ENCODE peak calls at places on chromosome 5, in five cellular contexts. T, I, L, S and E are unnamed samples.

GRCh38 chr5:74312746-74313145 is 327.8 kb downstream of the ENC1 start:
- DNase-seq in T (peak; percentile 60), I (no peak), L (no peak), S (no peak), E (no peak)

GRCh38 chr5:93022211-93022610 is 558.8 kb downstream of the NR2F1-AS1 start:
- DNase-seq in T (no peak), I (no peak), L (no peak), S (no peak), E (no peak)

GRCh38 chr5:55052383-55052931 is 28.4 kb downstream of the GZMK start:
- DNase-seq in T (no peak), I (no peak), L (no peak), S (no peak), E (no peak)

GRCh38 chr5:5822729-5823257 is 400.3 kb downstream of the ICE1 start:
- DNase-seq in T (no peak), I (no peak), L (no peak), S (no peak), E (no peak)

GRCh38 chr5:16791036-16791705 is 144.9 kb downstream of the MYO10 start:
- DNase-seq in T (peak; percentile 53), I (peak; percentile 24), L (no peak), S (no peak), E (no peak)

GRCh38 chr5:169253071-169253470 is 47.9 kb downstream of the SLIT3 start:
- DNase-seq in T (no peak), I (no peak), L (no peak), S (no peak), E (no peak)

GRCh38 chr5:79845448-79846197 is 145.4 kb downstream of the MTX3 start:
- DNase-seq in T (peak; percentile 5), I (no peak), L (no peak), S (peak; percentile 45), E (no peak)

GRCh38 chr5:132773601-132774355 is 3.3 kb downstream of the SEPTIN8 start:
- DNase-seq in T (no peak), I (no peak), L (no peak), S (no peak), E (no peak)

GRCh38 chr5:2133080-2133479 is 250.4 kb upstream of the IRX4 start:
- DNase-seq in T (no peak), I (no peak), L (no peak), S (no peak), E (no peak)

GRCh38 chr5:34538026-34538672 is 118.0 kb upstream of the RAI14 start:
- DNase-seq in T (peak; percentile 11), I (no peak), L (no peak), S (no peak), E (no peak)
- TF ChIP-seq CTCF in T (peak; percentile 47), I (peak; percentile 47), L (no peak), S (peak; percentile 32), E (peak; percentile 57)

GRCh38 chr5:3597727-3598082 is 2.1 kb downstream of the IRX1 start:
- DNase-seq in T (no peak), I (no peak), L (no peak), S (no peak), E (no peak)
- TF ChIP-seq CTCF in T (no peak), I (no peak), L (no peak), S (no peak), E (no peak)

GRCh38 chr5:120394259-120394658 is 69.8 kb upstream of the PRR16 start:
- DNase-seq in T (no peak), I (no peak), L (no peak), S (no peak), E (no peak)
- TF ChIP-seq CTCF in T (no peak), I (no peak), L (no peak), S (no peak), E (no peak)

DNA sequence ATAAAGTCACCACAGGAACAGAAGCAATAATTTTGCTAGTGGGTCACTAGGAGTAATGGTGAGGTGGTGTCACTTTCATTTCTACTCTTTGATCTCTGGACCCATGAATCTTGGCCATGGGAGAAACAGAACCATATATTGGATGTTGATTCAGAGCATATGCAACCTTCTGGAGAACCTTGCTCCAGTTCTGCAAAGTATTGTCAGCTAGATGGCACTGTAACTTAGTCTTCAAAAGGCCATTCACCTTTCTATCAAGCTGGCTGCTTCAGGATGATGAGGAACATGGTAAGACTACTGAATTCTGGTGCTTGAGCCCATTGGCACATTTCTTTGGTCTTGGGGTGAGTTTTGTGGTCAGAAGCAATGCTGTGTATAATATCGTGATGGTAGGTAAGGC is 129.1 kb upstream of the FBN2 start:
- DNase-seq in T (no peak), I (no peak), L (no peak), S (no peak), E (no peak)
- TF ChIP-seq CTCF in T (peak; percentile 14), I (no peak), L (no peak), S (peak; percentile 41), E (peak; percentile 28)

GRCh38 chr5:102794047-102794446 is 38.9 kb downstream of the PAM start:
- DNase-seq in T (no peak), I (no peak), L (no peak), S (no peak), E (no peak)

GRCh38 chr5:102789469-102789868 is 34.4 kb downstream of the PAM start:
- DNase-seq in T (no peak), I (no peak), L (no peak), S (no peak), E (no peak)

GRCh38 chr5:102795546-102795945 is 40.4 kb downstream of the PAM start:
- DNase-seq in T (no peak), I (no peak), L (no peak), S (no peak), E (no peak)

GRCh38 chr5:102794677-102795331 is 39.7 kb downstream of the PAM start:
- DNase-seq in T (no peak), I (no peak), L (no peak), S (no peak), E (no peak)

GRCh38 chr5:102792705-102793104 is 37.6 kb downstream of the PAM start:
- DNase-seq in T (peak; percentile 12), I (no peak), L (no peak), S (no peak), E (no peak)
- TF ChIP-seq CTCF in T (peak; percentile 47), I (no peak), L (no peak), S (peak; percentile 33), E (peak; percentile 41)

GRCh38 chr5:8756498-8757084 is 789.3 kb downstream of the SEMA5A start:
- DNase-seq in T (peak; percentile 65), I (no peak), L (no peak), S (no peak), E (no peak)
- TF ChIP-seq CTCF in T (peak; percentile 72), I (peak; percentile 19), L (no peak), S (peak; percentile 38), E (peak; percentile 48)

DNA sequence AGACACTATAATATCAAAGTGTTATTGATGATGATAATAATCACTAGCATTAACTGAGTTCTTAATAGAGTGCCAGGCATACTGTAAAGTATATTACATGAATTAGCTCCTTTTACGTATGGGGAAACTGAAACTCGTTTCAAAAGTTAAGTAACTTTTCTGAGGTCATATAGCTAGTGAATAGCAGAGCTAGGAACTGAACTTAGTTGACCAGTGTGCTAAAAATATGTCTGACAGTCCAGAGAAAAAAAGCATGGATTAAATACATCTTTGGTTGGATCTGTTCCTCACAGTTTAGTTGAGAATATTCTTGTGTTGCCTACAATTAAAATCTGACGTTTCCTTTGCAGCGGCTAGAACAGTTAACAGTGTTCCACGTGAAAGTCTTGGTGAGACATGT is 18.4 kb upstream of the CATSPER3 start:
- DNase-seq in T (no peak), I (no peak), L (no peak), S (no peak), E (no peak)
- TF ChIP-seq CTCF in T (no peak), I (no peak), L (no peak), S (no peak), E (no peak)

DNA sequence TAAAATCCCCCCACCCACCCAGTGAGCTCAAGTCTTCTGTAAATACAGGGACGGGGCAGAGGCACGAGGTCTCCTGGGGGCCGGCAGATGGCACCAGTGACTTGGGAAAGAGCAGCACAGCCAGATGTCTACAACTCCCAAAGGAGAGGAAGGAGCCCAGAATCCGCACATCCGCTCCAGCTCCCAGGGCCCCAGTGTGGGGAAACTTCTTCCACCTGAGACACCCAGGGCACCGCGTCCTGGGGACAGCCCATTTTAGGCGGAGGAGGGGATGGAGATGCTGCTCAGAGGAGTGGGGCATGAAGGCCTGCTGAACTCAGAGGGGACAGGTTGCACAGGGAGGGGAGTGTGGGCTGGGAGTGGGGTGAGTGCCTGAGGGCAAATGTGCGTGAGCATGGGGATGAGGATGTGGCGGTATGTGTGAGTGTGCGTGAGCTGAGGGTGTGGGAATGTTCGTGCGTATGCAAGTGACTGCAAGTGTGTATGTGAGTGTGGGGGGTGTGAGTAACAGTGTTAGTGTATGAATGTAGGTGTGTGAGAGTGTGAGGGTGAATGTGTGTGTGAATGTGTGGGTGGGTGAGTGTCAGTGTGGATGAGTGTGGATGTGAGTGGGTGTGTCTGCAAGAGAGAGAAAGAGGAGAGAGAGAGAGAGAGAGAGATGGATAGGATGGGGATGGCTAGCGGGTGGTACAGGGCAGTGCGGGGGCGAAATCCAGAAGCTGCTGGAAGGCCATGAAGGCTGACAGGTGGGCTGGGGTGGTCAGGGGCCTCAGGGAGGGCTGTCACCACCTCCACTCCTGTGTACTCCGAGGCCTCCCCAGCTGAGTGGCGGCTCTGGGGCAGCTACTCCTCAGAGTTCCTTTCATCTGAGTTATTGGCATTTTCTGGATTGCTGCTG is 63.5 kb downstream of the DUSP1 start:
- DNase-seq in T (peak; percentile 49), I (no peak), L (no peak), S (peak; percentile 57), E (no peak)
- TF ChIP-seq CTCF in T (peak; percentile 83), I (peak; percentile 52), L (no peak), S (peak; percentile 43), E (peak; percentile 65)

DNA sequence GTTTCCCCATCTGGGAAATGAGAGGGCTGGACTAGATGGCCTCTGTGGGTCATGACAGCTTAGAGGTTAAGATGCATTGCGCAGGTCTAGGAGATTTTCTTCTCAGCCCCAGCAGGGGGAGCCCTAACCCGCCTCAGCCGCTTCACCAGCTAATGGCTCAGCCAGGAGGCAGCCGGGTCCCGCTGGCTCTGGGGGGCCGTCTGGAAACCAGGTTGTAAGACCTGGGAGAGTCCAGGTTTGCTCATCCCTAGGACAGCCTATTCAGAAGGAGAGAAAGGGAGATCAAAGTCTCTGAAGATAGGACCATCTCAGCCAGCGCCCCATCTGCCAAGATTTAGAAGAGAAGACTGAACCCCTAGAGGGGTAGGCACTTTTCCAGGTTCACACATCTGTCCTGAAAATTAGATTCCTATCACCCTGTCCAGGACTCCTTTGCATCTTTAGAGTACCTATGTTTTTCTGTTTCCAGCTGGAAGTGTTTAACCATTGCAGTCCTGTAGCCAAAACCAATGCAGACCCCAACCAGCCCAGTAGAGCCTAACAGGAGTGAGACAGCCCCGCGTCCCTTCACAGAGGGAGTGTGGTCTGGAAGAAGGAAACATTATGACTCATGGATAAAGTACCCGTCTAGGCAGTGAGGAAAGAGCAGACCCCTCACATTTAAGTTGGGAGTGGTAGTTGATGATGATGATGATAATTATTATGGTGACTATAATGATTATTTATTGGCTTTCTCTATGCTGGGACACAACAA is 27.5 kb downstream of the SPARC start:
- DNase-seq in T (peak; percentile 75), I (peak; percentile 39), L (peak; percentile 72), S (peak; percentile 90), E (peak; percentile 71)
- TF ChIP-seq CTCF in T (peak; percentile 94), I (peak; percentile 82), L (peak; percentile 88), S (peak; percentile 96), E (peak; percentile 86)